ENCODE peak calls at places on chromosomes 7 and 10, in five cellular contexts. N is NCI-H2029, Z is lung, I is kidney, B is adrenal gland. H is an unnamed sample.

GRCh38 chr10:80046629-80047441 is 31.6 kb upstream of the TMEM254 start:
- DNase-seq in N (peak), B (peak), I (peak), Z (peak), H (peak)

GRCh38 chr7:113652501-113652900 is 266.3 kb downstream of the PPP1R3A start:
- DNase-seq in N (no peak), B (no peak), I (no peak), Z (no peak), H (no peak)

GRCh38 chr7:99375070-99375807 is 709 bp downstream of the ARPC1B start:
- DNase-seq in Z (peak), I (peak), B (peak), N (peak), H (peak)

GRCh38 chr10:7075851-7076250 is 335.0 kb downstream of the SFMBT2 start:
- DNase-seq in Z (no peak), N (no peak), B (no peak), I (no peak), H (no peak)

GRCh38 chr10:119138341-119139306 is 26.9 kb downstream of the SFXN4 start:
- DNase-seq in Z (no peak), B (no peak), N (no peak), I (no peak), H (no peak)

GRCh38 chr7:67518580-67518979 is 521.9 kb downstream of the TYW1 start:
- DNase-seq in Z (no peak), N (no peak), I (no peak), B (peak), H (no peak)

GRCh38 chr7:136637826-136638225 is 230.6 kb upstream of the CHRM2 start:
- DNase-seq in I (no peak), B (no peak), N (no peak), Z (no peak), H (no peak)

GRCh38 chr10:12434277-12434676 is 84.9 kb downstream of the CAMK1D start:
- DNase-seq in N (peak), I (no peak), B (no peak), Z (no peak), H (no peak)

GRCh38 chr7:26667514-26668133 is 196.8 kb downstream of the SKAP2 start:
- DNase-seq in I (peak), Z (peak), N (peak), B (peak), H (peak)

GRCh38 chr7:43646603-43647313 is 63.9 kb downstream of the STK17A start:
- DNase-seq in Z (no peak), B (peak), I (no peak), N (no peak), H (no peak)

GRCh38 chr10:88915781-88916180 is 35.7 kb downstream of the STAMBPL1 start:
- DNase-seq in I (no peak), B (no peak), N (no peak), Z (no peak), H (no peak)